ENCODE peak calls at places on chromosome 19, in four cellular contexts. W is Peyer's patch, U is colonic mucosa, V is cardiac muscle cell. T is an unnamed sample.

GRCh38 chr19:6465006-6465405 is 935 bp downstream of the CRB3 start:
- DNase-seq in W (no peak), U (no peak), V (no peak), T (peak; percentile 33)

GRCh38 chr19:42203700-42204099 is 13.8 kb downstream of the DEDD2 start:
- DNase-seq in W (no peak), U (no peak), V (no peak), T (no peak)

GRCh38 chr19:41926861-41927809 is 1.1 kb downstream of the ERFL start:
- DNase-seq in W (no peak), U (no peak), V (no peak), T (no peak)

GRCh38 chr19:10142701-10143375 is 23.1 kb upstream of the EIF3G start:
- DNase-seq in W (peak; percentile 51), U (no peak), V (no peak), T (no peak)

GRCh38 chr19:23996549-23996948 is 81.9 kb downstream of the ZNF726 start:
- DNase-seq in W (no peak), U (no peak), V (no peak), T (no peak)

GRCh38 chr19:956747-957451 is 27.2 kb upstream of the WDR18 start:
- DNase-seq in W (no peak), U (no peak), V (peak; percentile 33), T (peak; percentile 79)

GRCh38 chr19:45160870-45161714 is at the start of gene NKPD1:
- DNase-seq in W (no peak), U (peak; percentile 62), V (no peak), T (peak; percentile 76)

GRCh38 chr19:41866284-41866683 is 6.2 kb downstream of the RPS19 start:
- DNase-seq in W (no peak), U (no peak), V (no peak), T (no peak)

GRCh38 chr19:31591258-31591657 is 242.0 kb upstream of the TSHZ3 start:
- DNase-seq in W (no peak), U (no peak), V (no peak), T (no peak)

GRCh38 chr19:42198676-42199439 is 18.6 kb downstream of the DEDD2 start:
- DNase-seq in W (peak; percentile 92), U (peak; percentile 47), V (no peak), T (no peak)

GRCh38 chr19:18612051-18612771 is 459 bp upstream of the TMEM59L start:
- DNase-seq in W (no peak), U (no peak), V (no peak), T (no peak)

GRCh38 chr19:55838251-55838650 is 1.9 kb downstream of the NLRP4 start:
- DNase-seq in W (no peak), U (no peak), V (no peak), T (no peak)

GRCh38 chr19:23597661-23598060 is 89.4 kb downstream of the ZNF675 start:
- DNase-seq in W (no peak), U (no peak), V (no peak), T (no peak)

GRCh38 chr19:6744381-6745288 is 5.2 kb downstream of the TRIP10 start:
- DNase-seq in W (peak; percentile 37), U (peak; percentile 94), V (peak; percentile 95), T (peak; percentile 79)

GRCh38 chr19:23788415-23788814 is 29.7 kb upstream of the ZNF681 start:
- DNase-seq in W (no peak), U (no peak), V (no peak), T (no peak)

GRCh38 chr19:1773173-1773572 is 19.9 kb downstream of the ONECUT3 start:
- DNase-seq in W (no peak), U (no peak), V (no peak), T (no peak)

GRCh38 chr19:54523403-54523802 is 20.8 kb downstream of the LAIR2 start:
- DNase-seq in W (no peak), U (no peak), V (peak; percentile 2), T (no peak)

GRCh38 chr19:15299568-15300409 is 32.5 kb downstream of the BRD4 start:
- DNase-seq in W (no peak), U (no peak), V (peak; percentile 68), T (no peak)

GRCh38 chr19:7211191-7211988 is 82.8 kb downstream of the INSR start:
- DNase-seq in W (no peak), U (no peak), V (peak; percentile 85), T (peak; percentile 54)

GRCh38 chr19:54188224-54188871 is 1.0 kb downstream of the MBOAT7 start:
- DNase-seq in W (no peak), U (peak; percentile 63), V (peak; percentile 50), T (peak; percentile 79)

GRCh38 chr19:17450264-17451075 is 2.0 kb upstream of the TMEM221 start:
- DNase-seq in W (no peak), U (no peak), V (no peak), T (peak; percentile 55)

GRCh38 chr19:56189785-56190184 is 7.8 kb downstream of the ZSCAN5B start:
- DNase-seq in W (no peak), U (no peak), V (no peak), T (no peak)

GRCh38 chr19:18287836-18288772 is 6.7 kb upstream of the JUND start:
- DNase-seq in W (no peak), U (no peak), V (no peak), T (peak; percentile 58)

GRCh38 chr19:39304701-39305571 is 8.7 kb downstream of the IFNL1 start:
- DNase-seq in W (no peak), U (no peak), V (no peak), T (peak; percentile 40)

GRCh38 chr19:45446295-45446694 is 21.5 kb upstream of the FOSB start:
- DNase-seq in W (no peak), U (no peak), V (peak; percentile 62), T (peak; percentile 41)

GRCh38 chr19:1046836-1047695 is 7.2 kb downstream of the ABCA7 start:
- DNase-seq in W (no peak), U (no peak), V (no peak), T (no peak)

GRCh38 chr19:39845621-39846175 is 481 bp downstream of the FBL start:
- DNase-seq in W (no peak), U (no peak), V (peak; percentile 31), T (peak; percentile 48)

GRCh38 chr19:55014714-55015113 is 23.4 kb downstream of the GP6 start:
- DNase-seq in W (no peak), U (no peak), V (no peak), T (no peak)

GRCh38 chr19:54654447-54655321 is 8.1 kb upstream of the LILRB4 start:
- DNase-seq in W (no peak), U (no peak), V (no peak), T (no peak)

GRCh38 chr19:45164577-45165335 is 4.0 kb upstream of the NKPD1 start:
- DNase-seq in W (peak; percentile 64), U (peak; percentile 75), V (peak; percentile 89), T (peak; percentile 88)

GRCh38 chr19:47885067-47885463 is 1.1 kb downstream of the SULT2A1 start:
- DNase-seq in W (no peak), U (no peak), V (no peak), T (no peak)

GRCh38 chr19:47881757-47882156 is 4.4 kb downstream of the SULT2A1 start:
- DNase-seq in W (no peak), U (no peak), V (no peak), T (no peak)

GRCh38 chr19:47890865-47891621 is 4.9 kb upstream of the SULT2A1 start:
- DNase-seq in W (no peak), U (no peak), V (no peak), T (no peak)

GRCh38 chr19:47882890-47883289 is 3.2 kb downstream of the SULT2A1 start:
- DNase-seq in W (no peak), U (no peak), V (no peak), T (no peak)

DNA sequence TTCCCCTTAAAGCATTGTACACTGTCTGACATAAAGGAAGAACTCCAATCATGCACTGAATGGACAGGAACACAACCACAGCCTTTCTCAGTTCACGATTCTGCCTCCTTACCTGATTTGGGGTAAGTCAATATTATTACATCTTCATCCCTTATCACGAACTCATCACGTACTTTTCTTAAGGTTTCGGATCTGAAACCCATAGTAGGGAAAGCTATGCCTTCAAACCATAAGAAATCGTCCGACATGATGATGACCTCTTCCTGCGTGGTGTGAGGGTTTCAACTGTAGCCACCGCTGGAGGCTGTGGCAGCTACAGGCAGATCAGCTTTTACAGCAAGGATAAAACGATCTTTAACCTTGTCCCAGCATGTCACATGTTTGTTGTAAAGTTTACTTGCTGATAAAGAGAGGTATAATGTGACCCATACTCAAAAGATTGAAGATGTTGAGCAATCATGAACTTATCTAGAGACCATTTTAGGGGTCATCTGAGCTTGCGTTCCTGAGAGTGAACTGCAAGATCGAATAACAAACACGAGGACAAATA is at the start of gene SULT2A1:
- DNase-seq in W (no peak), U (no peak), V (no peak), T (peak; percentile 57)
- H3K27ac ChIP-seq in W (peak within 1 kb of the TSS; percentile 58), U (no peak within 1 kb of the TSS), V (no peak within 1 kb of the TSS), T (peak within 1 kb of the TSS; percentile 92)

DNA sequence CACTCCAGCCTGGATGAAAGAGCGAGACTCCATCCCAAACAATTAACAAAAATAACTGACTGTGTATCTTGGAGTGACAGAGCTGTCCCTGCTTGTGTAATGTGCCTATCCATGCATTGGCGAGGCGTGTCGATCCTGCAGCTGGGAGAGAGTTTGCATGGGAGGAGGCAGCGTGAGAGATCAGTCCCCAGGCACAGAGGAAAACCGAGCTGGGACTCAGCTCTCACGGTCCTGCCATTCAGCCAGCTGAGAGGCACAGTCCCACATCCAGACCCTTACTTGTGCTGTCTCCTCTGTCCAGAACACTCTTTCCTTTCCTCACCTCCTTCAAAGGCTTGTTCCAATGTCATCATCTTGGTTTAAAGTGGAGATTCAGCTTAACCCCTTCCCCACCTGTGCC is 11.9 kb upstream of the SULT2B1 start:
- DNase-seq in W (no peak), U (no peak), V (no peak), T (no peak)
- H3K27me3 ChIP-seq in W (no peaks in the 10 kb centered on the region), U (peaks cover 12% of the 10 kb centered on the region), V (no peaks in the 10 kb centered on the region), T (no peaks in the 10 kb centered on the region)

DNA sequence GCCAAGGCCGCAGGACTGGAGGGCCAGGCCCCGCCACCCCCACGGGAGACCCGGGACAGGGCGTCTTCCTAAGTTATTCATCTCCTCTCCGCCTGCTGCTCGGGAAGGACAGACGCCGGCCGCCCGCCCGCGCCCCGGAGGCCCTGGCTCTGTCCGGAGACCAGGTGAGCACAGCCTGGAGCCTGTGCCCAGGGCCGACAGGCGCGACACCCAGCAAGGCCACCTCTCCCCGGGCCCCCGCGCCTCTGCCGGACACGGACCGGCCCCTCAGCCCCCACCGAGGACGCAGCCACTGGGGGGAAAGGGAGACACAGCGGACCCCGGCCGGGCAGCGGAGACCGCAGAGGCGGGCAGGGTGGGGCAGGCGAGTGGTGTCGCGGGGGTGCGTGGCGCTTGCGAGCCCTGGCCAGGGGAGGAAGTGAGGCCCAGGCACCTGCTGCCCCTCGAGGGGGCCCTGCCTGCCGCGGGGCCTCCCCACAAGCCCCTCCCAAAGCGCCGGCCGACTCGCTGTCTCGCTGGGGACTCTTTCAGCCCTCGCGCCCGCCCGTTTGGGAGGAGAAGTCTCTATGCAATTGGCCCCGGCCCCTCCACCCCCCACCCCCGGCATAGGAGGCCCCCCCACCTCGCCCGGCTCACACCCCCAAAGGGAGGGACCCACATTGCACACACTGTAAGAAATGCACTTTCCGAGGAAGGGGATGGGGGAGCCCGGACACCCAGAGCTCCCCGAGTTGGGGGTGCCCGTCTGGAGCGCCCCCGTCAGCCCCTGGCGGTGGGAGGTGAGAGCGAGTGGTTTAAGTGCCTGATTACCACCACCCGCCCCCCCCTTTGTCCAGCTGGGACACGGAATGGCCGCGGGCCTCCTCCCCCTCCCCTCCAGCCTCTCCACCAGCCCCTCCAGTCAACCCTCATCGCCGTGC is 17.0 kb downstream of the SMIM24 start:
- DNase-seq in W (no peak), U (no peak), V (no peak), T (peak; percentile 40)
- H3K27ac ChIP-seq in W (no peak overlapping the region), U (no peak overlapping the region), V (no peak overlapping the region), T (no peak overlapping the region)

GRCh38 chr19:4701557-4701956 is 22.1 kb downstream of the DPP9 start:
- DNase-seq in W (no peak), U (no peak), V (no peak), T (no peak)
- H3K27me3 ChIP-seq in W (no peaks in the 10 kb centered on the region), U (no peaks in the 10 kb centered on the region), V (no peaks in the 10 kb centered on the region), T (no peaks in the 10 kb centered on the region)

T was measured in hepatocyte.